ENCODE peak calls at places on chromosome 11, in seven cellular contexts. One of them, this sample, is unnamed.

GRCh38 chr11:40338739-40339138 is 1120.7 kb downstream of the LRRC4C start:
- DNase-seq in neural progenitor cell: no peak
- DNase-seq in NCI-H146: no peak
- DNase-seq in stromal cell of bone marrow: peak
- DNase-seq in stimulated activated effector memory CD8-positive, alpha-beta T cell treated with anti-CD3 and anti-CD28 coated beads, Interleukin-12 subunit alpha, Interleukin-12 subunit beta, amount 100 ng/mL, for 72 hours: no peak
- DNase-seq in A549: no peak
- DNase-seq in GM04504: peak
- DNase-seq in this sample: no peak

GRCh38 chr11:65781152-65781961 is 581 bp upstream of the AP5B1 start:
- DNase-seq in NCI-H146: no peak
- DNase-seq in neural progenitor cell: peak
- DNase-seq in A549: peak
- DNase-seq in stromal cell of bone marrow: no peak
- DNase-seq in GM04504: no peak
- DNase-seq in stimulated activated effector memory CD8-positive, alpha-beta T cell treated with anti-CD3 and anti-CD28 coated beads, Interleukin-12 subunit alpha, Interleukin-12 subunit beta, amount 100 ng/mL, for 72 hours: peak
- DNase-seq in this sample: peak

GRCh38 chr11:87265132-87265531 is 227.4 kb downstream of the TMEM135 start:
- DNase-seq in stimulated activated effector memory CD8-positive, alpha-beta T cell treated with anti-CD3 and anti-CD28 coated beads, Interleukin-12 subunit alpha, Interleukin-12 subunit beta, amount 100 ng/mL, for 72 hours: no peak
- DNase-seq in stromal cell of bone marrow: no peak
- DNase-seq in neural progenitor cell: no peak
- DNase-seq in A549: no peak
- DNase-seq in NCI-H146: no peak
- DNase-seq in GM04504: no peak
- DNase-seq in this sample: no peak

GRCh38 chr11:88231894-88232482 is 56.7 kb upstream of the RAB38 start:
- DNase-seq in GM04504: no peak
- DNase-seq in neural progenitor cell: peak
- DNase-seq in A549: peak
- DNase-seq in stromal cell of bone marrow: peak
- DNase-seq in stimulated activated effector memory CD8-positive, alpha-beta T cell treated with anti-CD3 and anti-CD28 coated beads, Interleukin-12 subunit alpha, Interleukin-12 subunit beta, amount 100 ng/mL, for 72 hours: peak
- DNase-seq in NCI-H146: peak
- DNase-seq in this sample: peak

GRCh38 chr11:71188886-71189767 is 63.2 kb downstream of the SHANK2 start:
- DNase-seq in GM04504: no peak
- DNase-seq in neural progenitor cell: no peak
- DNase-seq in NCI-H146: no peak
- DNase-seq in stimulated activated effector memory CD8-positive, alpha-beta T cell treated with anti-CD3 and anti-CD28 coated beads, Interleukin-12 subunit alpha, Interleukin-12 subunit beta, amount 100 ng/mL, for 72 hours: no peak
- DNase-seq in stromal cell of bone marrow: no peak
- DNase-seq in A549: no peak
- DNase-seq in this sample: no peak

GRCh38 chr11:79263001-79263400 is 177.8 kb downstream of the TENM4 start:
- DNase-seq in stromal cell of bone marrow: no peak
- DNase-seq in stimulated activated effector memory CD8-positive, alpha-beta T cell treated with anti-CD3 and anti-CD28 coated beads, Interleukin-12 subunit alpha, Interleukin-12 subunit beta, amount 100 ng/mL, for 72 hours: no peak
- DNase-seq in neural progenitor cell: no peak
- DNase-seq in A549: no peak
- DNase-seq in GM04504: no peak
- DNase-seq in NCI-H146: no peak
- DNase-seq in this sample: no peak

GRCh38 chr11:10366568-10367331 is 61.9 kb downstream of the ADM start:
- DNase-seq in neural progenitor cell: peak
- DNase-seq in A549: peak
- DNase-seq in GM04504: peak
- DNase-seq in stromal cell of bone marrow: peak
- DNase-seq in NCI-H146: peak
- DNase-seq in stimulated activated effector memory CD8-positive, alpha-beta T cell treated with anti-CD3 and anti-CD28 coated beads, Interleukin-12 subunit alpha, Interleukin-12 subunit beta, amount 100 ng/mL, for 72 hours: peak
- DNase-seq in this sample: peak

GRCh38 chr11:78575478-78575877 is 814 bp upstream of the NARS2 start:
- DNase-seq in NCI-H146: no peak
- DNase-seq in stromal cell of bone marrow: no peak
- DNase-seq in neural progenitor cell: no peak
- DNase-seq in A549: no peak
- DNase-seq in stimulated activated effector memory CD8-positive, alpha-beta T cell treated with anti-CD3 and anti-CD28 coated beads, Interleukin-12 subunit alpha, Interleukin-12 subunit beta, amount 100 ng/mL, for 72 hours: no peak
- DNase-seq in GM04504: no peak
- DNase-seq in this sample: no peak

GRCh38 chr11:202490-202889 is 4.7 kb downstream of the BET1L start:
- DNase-seq in stimulated activated effector memory CD8-positive, alpha-beta T cell treated with anti-CD3 and anti-CD28 coated beads, Interleukin-12 subunit alpha, Interleukin-12 subunit beta, amount 100 ng/mL, for 72 hours: no peak
- DNase-seq in A549: no peak
- DNase-seq in GM04504: no peak
- DNase-seq in NCI-H146: no peak
- DNase-seq in stromal cell of bone marrow: no peak
- DNase-seq in neural progenitor cell: no peak
- DNase-seq in this sample: no peak

GRCh38 chr11:92130432-92130831 is 94.2 kb upstream of the FAT3 start:
- DNase-seq in A549: no peak
- DNase-seq in neural progenitor cell: no peak
- DNase-seq in NCI-H146: no peak
- DNase-seq in stromal cell of bone marrow: peak
- DNase-seq in GM04504: peak
- DNase-seq in stimulated activated effector memory CD8-positive, alpha-beta T cell treated with anti-CD3 and anti-CD28 coated beads, Interleukin-12 subunit alpha, Interleukin-12 subunit beta, amount 100 ng/mL, for 72 hours: no peak
- DNase-seq in this sample: no peak

GRCh38 chr11:77179048-77179447 is 51.0 kb downstream of the MYO7A start:
- DNase-seq in stromal cell of bone marrow: no peak
- DNase-seq in NCI-H146: no peak
- DNase-seq in stimulated activated effector memory CD8-positive, alpha-beta T cell treated with anti-CD3 and anti-CD28 coated beads, Interleukin-12 subunit alpha, Interleukin-12 subunit beta, amount 100 ng/mL, for 72 hours: no peak
- DNase-seq in A549: no peak
- DNase-seq in neural progenitor cell: no peak
- DNase-seq in GM04504: no peak
- DNase-seq in this sample: no peak

GRCh38 chr11:78630561-78631303 is 56.1 kb upstream of the NARS2 start:
- DNase-seq in A549: no peak
- DNase-seq in GM04504: no peak
- DNase-seq in NCI-H146: no peak
- DNase-seq in stimulated activated effector memory CD8-positive, alpha-beta T cell treated with anti-CD3 and anti-CD28 coated beads, Interleukin-12 subunit alpha, Interleukin-12 subunit beta, amount 100 ng/mL, for 72 hours: no peak
- DNase-seq in stromal cell of bone marrow: no peak
- DNase-seq in neural progenitor cell: no peak
- DNase-seq in this sample: no peak

GRCh38 chr11:12532580-12532979 is 141.6 kb upstream of the TEAD1 start:
- DNase-seq in A549: no peak
- DNase-seq in stimulated activated effector memory CD8-positive, alpha-beta T cell treated with anti-CD3 and anti-CD28 coated beads, Interleukin-12 subunit alpha, Interleukin-12 subunit beta, amount 100 ng/mL, for 72 hours: no peak
- DNase-seq in NCI-H146: no peak
- DNase-seq in neural progenitor cell: no peak
- DNase-seq in GM04504: no peak
- DNase-seq in stromal cell of bone marrow: no peak
- DNase-seq in this sample: no peak

GRCh38 chr11:124879999-124880611 is 14.9 kb downstream of the ROBO3 start:
- DNase-seq in stromal cell of bone marrow: no peak
- DNase-seq in A549: no peak
- DNase-seq in neural progenitor cell: no peak
- DNase-seq in stimulated activated effector memory CD8-positive, alpha-beta T cell treated with anti-CD3 and anti-CD28 coated beads, Interleukin-12 subunit alpha, Interleukin-12 subunit beta, amount 100 ng/mL, for 72 hours: no peak
- DNase-seq in GM04504: no peak
- DNase-seq in NCI-H146: no peak
- DNase-seq in this sample: no peak

GRCh38 chr11:921921-922678 is 3.6 kb upstream of the AP2A2 start:
- DNase-seq in A549: no peak
- DNase-seq in stimulated activated effector memory CD8-positive, alpha-beta T cell treated with anti-CD3 and anti-CD28 coated beads, Interleukin-12 subunit alpha, Interleukin-12 subunit beta, amount 100 ng/mL, for 72 hours: no peak
- DNase-seq in NCI-H146: peak
- DNase-seq in neural progenitor cell: peak
- DNase-seq in stromal cell of bone marrow: no peak
- DNase-seq in GM04504: no peak
- DNase-seq in this sample: no peak

GRCh38 chr11:10856689-10857603 is 907 bp downstream of the ZBED5 start:
- DNase-seq in GM04504: no peak
- DNase-seq in neural progenitor cell: peak
- DNase-seq in stromal cell of bone marrow: no peak
- DNase-seq in A549: no peak
- DNase-seq in NCI-H146: peak
- DNase-seq in stimulated activated effector memory CD8-positive, alpha-beta T cell treated with anti-CD3 and anti-CD28 coated beads, Interleukin-12 subunit alpha, Interleukin-12 subunit beta, amount 100 ng/mL, for 72 hours: no peak
- DNase-seq in this sample: peak

This sample was measured in PC-9.